ENCODE peak calls at places on chromosomes 4 and X, in nine cellular contexts. Z, F, I, R, L, X, M, W and H are unnamed samples.

GRCh38 chr4:86032476-86033022 is 327.3 kb downstream of the MAPK10 start:
- DNase-seq in Z (no peak), F (no peak), I (no peak), R (no peak), L (peak; percentile 86), X (no peak), M (peak; percentile 29), W (peak; percentile 59), H (no peak)

GRCh38 chrX:80174925-80175574 is 160.5 kb downstream of the TBX22 start:
- DNase-seq in Z (no peak), F (no peak), I (peak; percentile 43), R (no peak), L (no peak), X (no peak), M (peak; percentile 70), W (peak; percentile 60), H (no peak)

GRCh38 chr4:176380352-176381157 is 60.8 kb downstream of the SPCS3 start:
- DNase-seq in Z (peak; percentile 42), F (no peak), I (no peak), R (no peak), L (no peak), X (no peak), M (no peak), W (no peak), H (no peak)

GRCh38 chr4:1628892-1629703 is 55.0 kb downstream of the FAM53A start:
- DNase-seq in Z (peak; percentile 91), F (peak; percentile 22), I (peak; percentile 75), R (no peak), L (no peak), X (peak; percentile 74), M (peak; percentile 63), W (peak; percentile 79), H (peak; percentile 66)

GRCh38 chr4:75745721-75746199 is 21.4 kb downstream of the USO1 start:
- DNase-seq in Z (no peak), F (peak; percentile 95), I (no peak), R (no peak), L (no peak), X (no peak), M (no peak), W (no peak), H (peak; percentile 42)

GRCh38 chrX:9515973-9516538 is 51.2 kb downstream of the TBL1X start:
- DNase-seq in Z (no peak), F (no peak), I (no peak), R (no peak), L (no peak), X (no peak), M (no peak), W (no peak), H (peak; percentile 91)

GRCh38 chrX:129647588-129648410 is 7.0 kb downstream of the APLN start:
- DNase-seq in Z (no peak), F (no peak), I (peak; percentile 11), R (no peak), L (peak; percentile 77), X (no peak), M (no peak), W (no peak), H (no peak)

GRCh38 chrX:96682516-96682915 is 2.1 kb upstream of the DIAPH2 start:
- DNase-seq in Z (no peak), F (no peak), I (no peak), R (no peak), L (no peak), X (no peak), M (no peak), W (no peak), H (peak; percentile 0)

GRCh38 chr4:159764343-159764952 is 661.6 kb downstream of the RAPGEF2 start:
- DNase-seq in Z (no peak), F (peak; percentile 68), I (no peak), R (no peak), L (no peak), X (no peak), M (no peak), W (no peak), H (peak; percentile 40)

GRCh38 chr4:1767770-1768366 is 25.2 kb upstream of the FGFR3 start:
- DNase-seq in Z (no peak), F (peak; percentile 31), I (peak; percentile 47), R (no peak), L (no peak), X (no peak), M (no peak), W (no peak), H (peak; percentile 38)

GRCh38 chr4:159010563-159011260 is 92.2 kb upstream of the RAPGEF2 start:
- DNase-seq in Z (no peak), F (no peak), I (peak; percentile 76), R (no peak), L (no peak), X (peak; percentile 76), M (peak; percentile 75), W (peak; percentile 92), H (no peak)

GRCh38 chrX:119030990-119031389 is 41.8 kb upstream of the CT47C1 start:
- DNase-seq in Z (no peak), F (peak; percentile 39), I (no peak), R (no peak), L (no peak), X (no peak), M (no peak), W (no peak), H (no peak)

GRCh38 chr4:182486895-182487294 is 243.7 kb downstream of the TENM3 start:
- DNase-seq in Z (no peak), F (no peak), I (no peak), R (no peak), L (no peak), X (no peak), M (no peak), W (no peak), H (no peak)

GRCh38 chr4:85807247-85807915 is 332.4 kb downstream of the ARHGAP24 start:
- DNase-seq in Z (no peak), F (peak; percentile 88), I (no peak), R (no peak), L (no peak), X (no peak), M (peak; percentile 78), W (no peak), H (no peak)

GRCh38 chr4:46931981-46932380 is 22.9 kb upstream of the COX7B2 start:
- DNase-seq in Z (no peak), F (peak; percentile 35), I (no peak), R (no peak), L (no peak), X (no peak), M (no peak), W (no peak), H (peak; percentile 41)

GRCh38 chrX:10098235-10098819 is 58.4 kb upstream of the CLCN4 start:
- DNase-seq in Z (no peak), F (peak; percentile 43), I (no peak), R (no peak), L (no peak), X (no peak), M (no peak), W (no peak), H (no peak)

GRCh38 chr4:173707658-173708415 is 177.8 kb upstream of the HAND2 start:
- DNase-seq in Z (no peak), F (no peak), I (no peak), R (no peak), L (no peak), X (no peak), M (no peak), W (no peak), H (no peak)

GRCh38 chr4:54230479-54231418 is 1.7 kb downstream of the PDGFRA start:
- DNase-seq in Z (no peak), F (no peak), I (no peak), R (no peak), L (peak; percentile 87), X (peak; percentile 74), M (no peak), W (peak; percentile 81), H (no peak)
- TF ChIP-seq POLR2A in Z (no peak), F (no peak), I (no peak), R (no peak), L (no peak), X (peak; percentile 25), M (peak; percentile 19), W (no peak), H (no peak)

DNA sequence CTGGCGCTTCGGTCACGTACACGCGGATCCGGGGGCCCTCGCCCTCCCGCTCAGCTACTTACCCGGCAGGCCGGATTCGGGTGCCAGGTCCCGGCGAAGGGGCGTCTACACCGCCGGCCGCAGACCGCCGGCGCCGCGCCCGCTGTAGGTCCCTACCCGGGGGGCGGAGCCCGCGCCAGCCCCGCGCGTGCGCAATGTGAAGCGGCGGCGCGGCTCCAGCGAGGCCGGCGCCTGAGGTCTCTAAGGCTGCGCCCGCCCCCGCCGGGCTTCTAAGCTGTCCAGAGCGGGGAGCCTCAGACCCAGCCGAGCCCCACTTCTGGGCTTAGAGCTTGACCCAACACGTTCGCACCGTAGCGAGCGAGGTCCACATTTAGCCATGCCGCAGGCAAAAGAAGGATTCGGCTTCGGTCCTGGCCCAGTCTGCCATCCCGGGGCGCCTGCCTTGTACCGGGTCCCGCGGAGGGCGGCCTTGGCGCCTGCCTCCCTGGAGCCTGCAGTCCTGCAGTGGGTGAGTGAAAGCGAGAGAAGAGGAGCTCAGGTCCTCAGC is at the start of gene ZNF518B:
- DNase-seq in Z (peak; percentile 95), F (peak; percentile 66), I (peak; percentile 67), R (no peak), L (no peak), X (peak; percentile 70), M (peak; percentile 68), W (peak; percentile 68), H (peak; percentile 91)
- TF ChIP-seq POLR2A in Z (no peak), F (peak; percentile 62), I (no peak), R (no peak), L (peak; percentile 10), X (no peak), M (peak; percentile 48), W (no peak), H (peak; percentile 54)

DNA sequence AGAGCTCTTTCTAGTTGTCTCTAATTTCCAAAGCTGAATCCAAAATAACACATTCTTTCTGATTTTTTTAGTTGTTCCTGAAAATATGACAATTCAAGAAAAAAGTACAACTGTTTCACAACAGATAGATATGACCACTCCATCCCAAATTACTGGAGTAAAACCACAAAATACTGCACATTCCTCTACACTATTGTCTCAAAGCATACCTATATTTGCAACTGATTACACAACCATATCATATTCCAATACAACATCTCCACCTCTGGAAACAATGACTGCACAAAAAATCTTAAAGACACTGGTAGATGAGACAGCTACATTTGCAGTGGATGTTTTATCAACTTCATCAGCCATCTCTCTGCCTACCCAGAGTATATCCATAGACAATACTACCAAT is 43.6 kb downstream of the ADGRG4 start:
- DNase-seq in Z (no peak), F (no peak), I (no peak), R (no peak), L (no peak), X (no peak), M (no peak), W (no peak), H (no peak)
- TF ChIP-seq POLR2A in Z (no peak), F (no peak), I (no peak), R (no peak), L (no peak), X (no peak), M (no peak), W (no peak), H (no peak)

GRCh38 chrX:136061302-136061701 is 76.1 kb downstream of the SLC9A6 start:
- DNase-seq in Z (no peak), F (no peak), I (no peak), R (no peak), L (no peak), X (no peak), M (no peak), W (no peak), H (no peak)

GRCh38 chrX:136059350-136059749 is 74.1 kb downstream of the SLC9A6 start:
- DNase-seq in Z (no peak), F (no peak), I (no peak), R (no peak), L (no peak), X (no peak), M (no peak), W (no peak), H (no peak)

GRCh38 chrX:136057567-136057966 is 72.3 kb downstream of the SLC9A6 start:
- DNase-seq in Z (no peak), F (no peak), I (no peak), R (no peak), L (no peak), X (no peak), M (no peak), W (no peak), H (no peak)

GRCh38 chrX:136055651-136056221 is 70.5 kb downstream of the SLC9A6 start:
- DNase-seq in Z (no peak), F (peak; percentile 86), I (no peak), R (no peak), L (peak; percentile 94), X (no peak), M (no peak), W (peak; percentile 91), H (no peak)
- TF ChIP-seq POLR2A in Z (no peak), F (no peak), I (no peak), R (no peak), L (peak; percentile 32), X (no peak), M (no peak), W (no peak), H (no peak)